ENCODE peak calls at places on chromosomes 12 and 14, in six cellular contexts. W, B, U, J, T and K are unnamed samples.

GRCh38 chr14:93884950-93885349 is 42.2 kb upstream of the FAM181A start:
- DNase-seq in W (no peak), B (no peak), U (no peak), J (no peak), T (no peak), K (no peak)

GRCh38 chr12:42568952-42569916 is 20.3 kb downstream of the PRICKLE1 start:
- DNase-seq in W (no peak), B (no peak), U (no peak), J (no peak), T (peak), K (no peak)

GRCh38 chr12:119772431-119772830 is 104.5 kb downstream of the PRKAB1 start:
- DNase-seq in W (no peak), B (no peak), U (no peak), J (no peak), T (no peak), K (no peak)

GRCh38 chr12:43267782-43268181 is 284.2 kb downstream of the ADAMTS20 start:
- DNase-seq in W (no peak), B (no peak), U (no peak), J (no peak), T (no peak), K (no peak)

GRCh38 chr14:21108791-21109190 is 7.9 kb downstream of the TMEM253 start:
- DNase-seq in W (no peak), B (no peak), U (no peak), J (no peak), T (no peak), K (no peak)

GRCh38 chr12:50686976-50687375 is 76.9 kb upstream of the ATF1 start:
- DNase-seq in W (no peak), B (no peak), U (no peak), J (no peak), T (no peak), K (no peak)

GRCh38 chr12:54032627-54033100 is at the start of gene HOXC5:
- DNase-seq in W (peak), B (no peak), U (no peak), J (peak), T (peak), K (peak)

GRCh38 chr12:63400746-63401145 is 249.7 kb upstream of the AVPR1A start:
- DNase-seq in W (no peak), B (no peak), U (no peak), J (no peak), T (peak), K (no peak)

GRCh38 chr14:29108908-29109307 is 342.3 kb downstream of the FOXG1 start:
- DNase-seq in W (no peak), B (no peak), U (no peak), J (no peak), T (no peak), K (no peak)

GRCh38 chr14:67483599-67484270 is 4.8 kb downstream of the TMEM229B start:
- DNase-seq in W (no peak), B (no peak), U (no peak), J (no peak), T (no peak), K (no peak)

GRCh38 chr12:107759410-107759809 is 1.5 kb downstream of the PRDM4 start:
- DNase-seq in W (no peak), B (no peak), U (no peak), J (no peak), T (peak), K (no peak)

GRCh38 chr12:89225401-89225800 is 126.9 kb downstream of the DUSP6 start:
- DNase-seq in W (no peak), B (no peak), U (peak), J (peak), T (peak), K (peak)

GRCh38 chr12:124578854-124579253 is 11.4 kb upstream of the NCOR2 start:
- DNase-seq in W (no peak), B (no peak), U (no peak), J (no peak), T (no peak), K (no peak)

GRCh38 chr14:103716091-103716801 is 636 bp downstream of the ZFYVE21 start:
- DNase-seq in W (no peak), B (peak), U (peak), J (peak), T (no peak), K (no peak)

GRCh38 chr12:105748806-105749600 is 389.8 kb downstream of the NUAK1 start:
- DNase-seq in W (peak), B (peak), U (no peak), J (no peak), T (no peak), K (peak)

GRCh38 chr14:91228112-91229004 is 16.1 kb downstream of the GPR68 start:
- DNase-seq in W (no peak), B (no peak), U (no peak), J (peak), T (peak), K (no peak)

GRCh38 chr12:52130695-52131094 is 51.2 kb downstream of the SMIM41 start:
- DNase-seq in W (no peak), B (peak), U (no peak), J (no peak), T (no peak), K (peak)

GRCh38 chr12:132664206-132665148 is 22.7 kb downstream of the POLE start:
- DNase-seq in W (no peak), B (peak), U (no peak), J (no peak), T (no peak), K (no peak)

GRCh38 chr14:91996951-91997371 is 42.9 kb downstream of the TRIP11 start:
- DNase-seq in W (no peak), B (no peak), U (no peak), J (no peak), T (peak), K (no peak)

GRCh38 chr12:57342207-57342691 is 88.6 kb downstream of the R3HDM2 start:
- DNase-seq in W (peak), B (no peak), U (peak), J (no peak), T (no peak), K (peak)

GRCh38 chr14:92004062-92004461 is 35.8 kb downstream of the TRIP11 start:
- DNase-seq in W (no peak), B (no peak), U (no peak), J (no peak), T (no peak), K (no peak)

DNA sequence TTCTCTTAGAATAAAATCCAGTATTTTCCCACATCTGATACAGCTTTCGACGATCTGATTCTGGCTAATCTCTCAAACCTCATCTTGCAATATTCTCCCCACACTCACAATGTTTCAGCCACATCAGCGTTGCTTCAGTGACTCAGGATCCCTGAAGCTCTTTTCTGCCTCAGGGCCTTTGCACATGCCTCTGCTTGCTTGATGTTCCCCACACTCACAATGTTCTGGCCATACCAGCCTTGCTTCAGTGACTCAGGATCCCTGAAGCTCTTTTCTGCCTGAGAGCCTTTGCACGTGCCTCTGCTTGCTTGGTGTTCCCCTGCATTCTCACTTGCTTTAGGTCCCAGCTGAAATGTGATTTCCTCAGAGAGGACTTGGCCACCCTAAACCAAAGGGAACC is 2.6 kb downstream of the C12orf42 start:
- DNase-seq in W (no peak), B (no peak), U (no peak), J (no peak), T (no peak), K (no peak)
- H3K27ac ChIP-seq in W (no peak), B (no peak), U (no peak), J (no peak), T (no peak), K (no peak)

GRCh38 chr14:52348796-52349195 is 34.7 kb downstream of the PTGER2 start:
- DNase-seq in W (no peak), B (no peak), U (no peak), J (no peak), T (no peak), K (no peak)
- H3K27ac ChIP-seq in W (no peak), B (no peak), U (no peak), J (no peak), T (no peak), K (no peak)

GRCh38 chr12:82756303-82756702 is 69.6 kb downstream of the TMTC2 start:
- DNase-seq in W (no peak), B (no peak), U (no peak), J (no peak), T (no peak), K (no peak)

GRCh38 chr12:82757611-82758010 is 70.9 kb downstream of the TMTC2 start:
- DNase-seq in W (no peak), B (no peak), U (no peak), J (no peak), T (no peak), K (no peak)

GRCh38 chr12:82758743-82759142 is 72.0 kb downstream of the TMTC2 start:
- DNase-seq in W (no peak), B (no peak), U (no peak), J (no peak), T (no peak), K (no peak)

GRCh38 chr12:82757059-82757458 is 70.4 kb downstream of the TMTC2 start:
- DNase-seq in W (no peak), B (no peak), U (no peak), J (no peak), T (no peak), K (no peak)

DNA sequence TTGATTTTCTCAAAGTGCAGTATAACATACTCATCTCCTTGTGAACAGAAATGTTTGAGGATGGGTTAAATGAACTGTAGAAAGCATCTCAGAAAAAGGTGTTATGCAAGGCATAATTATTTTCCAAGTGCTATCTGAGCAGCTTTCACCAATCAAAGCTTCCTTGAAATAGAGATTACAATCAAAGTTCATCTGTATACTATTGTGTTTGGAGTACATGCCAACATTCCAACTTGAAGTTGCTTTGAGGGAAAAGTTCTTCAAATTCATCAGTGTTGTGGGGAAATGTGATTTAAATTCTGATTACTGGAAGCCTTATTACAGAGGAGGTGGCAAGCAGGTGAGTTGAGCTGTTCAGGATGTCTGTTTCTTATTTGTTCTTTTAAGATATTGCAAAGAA is 68.2 kb downstream of the TMTC2 start:
- DNase-seq in W (no peak), B (no peak), U (no peak), J (no peak), T (no peak), K (no peak)
- H3K27ac ChIP-seq in W (no peak), B (no peak), U (no peak), J (no peak), T (no peak), K (no peak)

DNA sequence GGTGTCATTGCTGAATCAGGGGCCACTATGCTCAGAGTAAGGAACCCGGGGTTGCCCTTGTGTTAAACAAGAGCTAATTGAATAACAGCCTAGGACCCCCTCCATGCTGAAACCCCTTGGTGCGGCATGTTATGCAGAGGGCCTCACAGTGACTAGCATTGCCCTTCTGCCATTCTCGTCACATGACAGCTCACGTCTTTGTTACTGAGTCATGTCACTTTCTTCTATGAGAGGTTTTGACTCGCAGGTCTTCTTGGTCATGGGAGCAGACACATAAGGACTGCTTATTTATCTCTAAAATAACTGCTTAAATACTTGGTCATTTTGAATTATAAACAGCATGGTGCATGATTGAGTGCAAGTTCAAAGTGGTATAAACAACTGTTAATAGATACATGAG is 24.9 kb downstream of the TCTN1 start:
- DNase-seq in W (no peak), B (no peak), U (no peak), J (no peak), T (no peak), K (no peak)
- H3K27ac ChIP-seq in W (no peak), B (no peak), U (no peak), J (no peak), T (no peak), K (peak)

GRCh38 chr12:7019043-7019569 is 830 bp upstream of the LPCAT3 start:
- DNase-seq in W (no peak), B (no peak), U (no peak), J (no peak), T (no peak), K (no peak)
- H3K27ac ChIP-seq in W (peak), B (no peak), U (peak), J (peak), T (peak), K (peak)

DNA sequence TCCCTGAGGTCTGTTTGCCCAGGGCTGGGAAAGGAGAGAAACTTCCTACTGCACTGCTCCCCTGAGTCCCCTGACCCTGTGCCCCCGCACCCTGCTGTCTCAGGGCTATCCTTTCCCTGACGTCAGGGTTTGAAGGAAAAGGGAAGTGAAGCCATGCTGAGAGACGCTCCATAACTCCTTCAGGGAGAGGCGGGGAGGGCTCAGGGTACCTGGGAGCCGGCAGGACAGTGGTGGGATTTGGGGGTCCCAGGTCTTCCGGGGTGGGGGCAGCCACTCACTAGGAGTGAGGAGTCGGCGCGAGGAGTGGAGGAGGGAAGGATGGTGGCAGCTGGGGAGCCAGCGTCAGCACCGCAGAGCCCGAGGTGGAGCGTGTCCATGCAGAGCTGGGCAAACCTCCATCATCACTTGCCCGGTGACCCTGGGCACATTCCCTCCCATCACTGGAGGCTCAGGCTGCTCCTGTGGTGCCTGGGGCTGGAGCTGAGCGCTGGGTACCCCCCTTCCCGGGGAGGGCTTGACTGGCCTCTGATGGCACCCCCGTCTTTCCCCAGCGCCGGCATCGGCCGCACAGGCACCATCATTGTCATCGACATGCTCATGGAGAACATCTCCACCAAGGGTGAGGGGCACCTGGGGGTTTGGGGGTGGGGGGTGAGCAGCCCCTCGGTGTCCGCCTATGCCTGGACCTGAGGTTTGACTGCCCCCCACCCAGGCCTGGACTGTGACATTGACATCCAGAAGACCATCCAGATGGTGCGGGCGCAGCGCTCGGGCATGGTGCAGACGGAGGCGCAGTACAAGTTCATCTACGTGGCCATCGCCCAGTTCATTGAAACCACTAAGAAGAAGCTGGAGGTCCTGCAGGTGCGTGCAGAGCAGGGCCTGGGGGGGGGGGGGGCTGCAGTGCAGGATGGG is 8.5 kb downstream of the PTPN6 start:
- DNase-seq in W (no peak), B (peak), U (peak), J (no peak), T (no peak), K (peak)
- H3K27ac ChIP-seq in W (peak), B (no peak), U (peak), J (peak), T (peak), K (peak)

GRCh38 chr14:99551034-99551922 is 52.7 kb downstream of the CCDC85C start:
- DNase-seq in W (no peak), B (no peak), U (no peak), J (no peak), T (no peak), K (no peak)

GRCh38 chr14:99550387-99550992 is 53.5 kb downstream of the CCDC85C start:
- DNase-seq in W (no peak), B (no peak), U (no peak), J (no peak), T (no peak), K (no peak)

GRCh38 chr14:99552021-99552553 is 51.9 kb downstream of the CCDC85C start:
- DNase-seq in W (no peak), B (no peak), U (no peak), J (no peak), T (no peak), K (no peak)

GRCh38 chr14:99554184-99554583 is 49.8 kb downstream of the CCDC85C start:
- DNase-seq in W (peak), B (no peak), U (no peak), J (no peak), T (no peak), K (peak)

DNA sequence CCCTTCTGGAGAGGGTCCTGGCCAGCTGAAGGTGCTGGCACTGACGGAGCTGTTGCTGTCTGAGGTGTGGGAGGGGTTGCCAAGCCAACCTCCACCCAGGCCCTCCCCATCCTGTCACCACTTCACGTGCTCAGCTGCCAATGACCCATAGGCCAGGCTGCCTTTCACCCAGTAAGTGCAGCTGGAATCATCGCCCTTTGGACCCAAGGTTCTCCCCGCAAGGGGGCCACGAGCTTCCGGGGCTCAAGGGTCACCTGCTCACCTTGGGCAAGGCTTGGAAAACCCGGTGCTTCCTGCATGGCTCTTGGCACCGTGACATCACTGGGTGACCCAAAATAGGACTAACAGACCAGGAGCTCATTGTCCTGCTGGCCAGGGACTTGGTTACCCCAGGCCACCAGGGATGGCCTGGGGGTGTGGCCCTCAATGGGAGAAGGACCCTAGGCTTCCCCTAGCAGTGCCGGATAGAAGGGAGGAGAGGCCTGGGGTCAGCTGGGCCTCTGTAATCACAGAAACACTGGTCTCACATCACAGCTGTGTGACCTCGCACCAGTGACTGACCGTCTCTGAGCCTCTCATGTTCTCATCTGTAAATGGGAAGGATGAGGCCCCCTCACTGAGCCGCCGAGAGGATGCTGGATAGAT is 51.3 kb downstream of the CCDC85C start:
- DNase-seq in W (no peak), B (no peak), U (no peak), J (no peak), T (no peak), K (peak)
- H3K27ac ChIP-seq in W (no peak), B (no peak), U (no peak), J (no peak), T (no peak), K (peak)

GRCh38 chr14:105011312-105011990 is 9.4 kb downstream of the CDCA4 start:
- DNase-seq in W (no peak), B (peak), U (no peak), J (no peak), T (no peak), K (no peak)
- H3K27ac ChIP-seq in W (no peak), B (no peak), U (no peak), J (no peak), T (peak), K (no peak)

GRCh38 chr14:74571901-74572828 is 39.9 kb downstream of the LTBP2 start:
- DNase-seq in W (no peak), B (peak), U (no peak), J (no peak), T (peak), K (no peak)
- H3K27ac ChIP-seq in W (no peak), B (peak), U (peak), J (no peak), T (peak), K (peak)